ENCODE peak calls at places on chromosomes 13 and 19, in four cellular contexts. V is NCI-H226, A is ureter, Q is fibroblast of the aortic adventitia. I is an unnamed sample.

GRCh38 chr19:58361900-58362271 is 665 bp downstream of the ZNF497 start:
- DNase-seq in A (no peak), V (no peak), Q (no peak), I (no peak)

GRCh38 chr13:40876020-40876738 is 86.8 kb downstream of the SLC25A15 start:
- DNase-seq in V (no peak), Q (no peak), A (no peak), I (no peak)

GRCh38 chr13:114142640-114143490 is 10.4 kb upstream of the RASA3 start:
- DNase-seq in A (no peak), V (no peak), Q (no peak), I (no peak)

GRCh38 chr13:112623051-112623711 is 35.2 kb upstream of the TUBGCP3 start:
- DNase-seq in Q (no peak), V (no peak), A (no peak), I (no peak)

GRCh38 chr19:19655641-19656343 is 7.7 kb downstream of the ATP13A1 start:
- DNase-seq in Q (no peak), A (peak; percentile 40), V (no peak), I (no peak)

GRCh38 chr13:30907167-30907761 is 1.2 kb downstream of the MEDAG start:
- DNase-seq in A (no peak), V (no peak), Q (peak; percentile 69), I (peak; percentile 90)

GRCh38 chr19:42508892-42509444 is 19.3 kb downstream of the CEACAM1 start:
- DNase-seq in Q (no peak), A (no peak), V (no peak), I (no peak)

GRCh38 chr19:55370305-55370988 is at the start of gene IL11:
- DNase-seq in Q (peak; percentile 43), A (no peak), V (peak; percentile 77), I (no peak)

GRCh38 chr13:85298387-85298924 is 500.8 kb downstream of the SLITRK6 start:
- DNase-seq in A (no peak), Q (no peak), V (no peak), I (no peak)

GRCh38 chr19:10871711-10872550 is 578 bp downstream of the CARM1 start:
- DNase-seq in A (peak; percentile 74), V (no peak), Q (no peak), I (no peak)

GRCh38 chr19:41940443-41941409 is 12.5 kb upstream of the ERFL start:
- DNase-seq in V (no peak), A (no peak), Q (no peak), I (no peak)

GRCh38 chr19:30784850-30785459 is 412.8 kb downstream of the ZNF536 start:
- DNase-seq in Q (peak; percentile 33), V (no peak), A (peak; percentile 61), I (peak; percentile 89)

GRCh38 chr19:34269968-34270621 is 15.7 kb downstream of the GARRE1 start:
- DNase-seq in Q (peak; percentile 71), A (peak; percentile 62), V (peak; percentile 44), I (no peak)

GRCh38 chr19:372306-372890 is 27.8 kb upstream of the MIER2 start:
- DNase-seq in V (no peak), A (no peak), Q (peak; percentile 75), I (no peak)

GRCh38 chr13:86725105-86725504 is 925.9 kb upstream of the SLITRK6 start:
- DNase-seq in V (no peak), A (no peak), Q (no peak), I (no peak)

GRCh38 chr13:104565888-104566287 is 1499.7 kb upstream of the SLC10A2 start:
- DNase-seq in V (no peak), A (no peak), Q (no peak), I (no peak)

GRCh38 chr19:14019100-14019499 is 8.8 kb upstream of the RLN3 start:
- DNase-seq in V (no peak), A (no peak), Q (no peak), I (no peak)

GRCh38 chr13:32408296-32408998 is 19.5 kb downstream of the N4BP2L1 start:
- DNase-seq in A (no peak), V (no peak), Q (no peak), I (no peak)

I was measured in esophagus muscularis mucosa.